ENCODE peak calls at places on chromosomes 7 and 10, in four cellular contexts. K, A, S and G are unnamed samples.

GRCh38 chr10:361203-362135 is 226.2 kb downstream of the ZMYND11 start:
- ATAC-seq in K (no peak), A (no peak), S (no peak), G (peak)

GRCh38 chr10:25304606-25305005 is 129.8 kb downstream of the GPR158 start:
- ATAC-seq in K (no peak), A (no peak), S (no peak), G (no peak)

GRCh38 chr7:52463341-52463740 is 572.1 kb upstream of the POM121L12 start:
- ATAC-seq in K (no peak), A (no peak), S (no peak), G (no peak)

GRCh38 chr7:23254051-23254681 is 7.6 kb downstream of the GPNMB start:
- ATAC-seq in K (no peak), A (no peak), S (no peak), G (no peak)

GRCh38 chr10:89189211-89189734 is 17.8 kb downstream of the CH25H start:
- ATAC-seq in K (no peak), A (no peak), S (no peak), G (no peak)

GRCh38 chr7:129053938-129054437 is 923 bp downstream of the TNPO3 start:
- ATAC-seq in K (no peak), A (no peak), S (no peak), G (no peak)

GRCh38 chr7:55303220-55303619 is 61.9 kb upstream of the LANCL2 start:
- ATAC-seq in K (no peak), A (no peak), S (no peak), G (no peak)

GRCh38 chr10:33216661-33217427 is 117.6 kb downstream of the NRP1 start:
- ATAC-seq in K (no peak), A (peak), S (no peak), G (no peak)

GRCh38 chr7:90749262-90749661 is 153.1 kb downstream of the CDK14 start:
- ATAC-seq in K (no peak), A (no peak), S (no peak), G (no peak)

DNA sequence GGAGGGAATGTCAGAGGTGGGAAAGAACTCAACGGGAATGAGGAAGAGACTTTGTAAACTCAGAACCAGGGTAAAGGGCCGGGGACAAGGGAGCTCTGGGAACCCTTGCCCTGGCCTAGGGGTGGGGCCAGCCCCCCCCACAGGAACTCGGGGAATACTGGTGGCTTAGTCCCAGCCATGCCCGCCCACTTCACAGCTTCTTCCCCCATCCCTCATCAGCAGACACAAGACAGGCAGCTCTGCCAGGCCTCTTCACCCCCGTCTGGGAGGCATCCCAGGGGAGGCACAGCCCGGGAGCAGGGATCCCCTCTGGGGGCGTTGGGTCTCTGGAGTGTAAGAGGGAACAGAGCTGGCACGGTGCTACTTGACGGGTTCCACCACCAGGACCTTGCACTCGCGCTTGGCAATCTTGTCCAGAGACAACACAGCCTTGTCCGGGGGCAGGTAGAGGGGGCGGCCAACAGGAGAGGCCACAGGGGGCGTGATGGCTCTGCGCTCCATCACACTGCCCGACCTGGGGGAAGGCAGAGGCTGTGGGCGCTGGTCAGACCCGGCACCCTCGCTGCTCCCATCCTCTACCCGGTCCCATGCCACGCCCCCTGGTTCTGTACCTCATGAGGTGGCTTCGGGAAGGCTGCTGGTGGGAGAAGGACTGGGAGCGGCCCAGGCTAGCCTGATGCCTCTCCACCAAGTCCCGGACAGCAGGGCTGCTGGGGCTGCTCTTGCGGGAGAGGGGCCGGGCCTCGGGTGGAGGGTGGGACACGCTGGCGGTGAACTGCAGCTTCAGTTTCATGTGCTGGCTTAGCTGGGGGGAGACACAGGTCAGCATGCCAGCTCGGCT is 3.7 kb downstream of the TRAPPC14 start:
- ATAC-seq in K (no peak), A (no peak), S (no peak), G (no peak)
- TF ChIP-seq POLR2AphosphoS5 in K (no peak), A (peak), S (no peak), G (no peak)

DNA sequence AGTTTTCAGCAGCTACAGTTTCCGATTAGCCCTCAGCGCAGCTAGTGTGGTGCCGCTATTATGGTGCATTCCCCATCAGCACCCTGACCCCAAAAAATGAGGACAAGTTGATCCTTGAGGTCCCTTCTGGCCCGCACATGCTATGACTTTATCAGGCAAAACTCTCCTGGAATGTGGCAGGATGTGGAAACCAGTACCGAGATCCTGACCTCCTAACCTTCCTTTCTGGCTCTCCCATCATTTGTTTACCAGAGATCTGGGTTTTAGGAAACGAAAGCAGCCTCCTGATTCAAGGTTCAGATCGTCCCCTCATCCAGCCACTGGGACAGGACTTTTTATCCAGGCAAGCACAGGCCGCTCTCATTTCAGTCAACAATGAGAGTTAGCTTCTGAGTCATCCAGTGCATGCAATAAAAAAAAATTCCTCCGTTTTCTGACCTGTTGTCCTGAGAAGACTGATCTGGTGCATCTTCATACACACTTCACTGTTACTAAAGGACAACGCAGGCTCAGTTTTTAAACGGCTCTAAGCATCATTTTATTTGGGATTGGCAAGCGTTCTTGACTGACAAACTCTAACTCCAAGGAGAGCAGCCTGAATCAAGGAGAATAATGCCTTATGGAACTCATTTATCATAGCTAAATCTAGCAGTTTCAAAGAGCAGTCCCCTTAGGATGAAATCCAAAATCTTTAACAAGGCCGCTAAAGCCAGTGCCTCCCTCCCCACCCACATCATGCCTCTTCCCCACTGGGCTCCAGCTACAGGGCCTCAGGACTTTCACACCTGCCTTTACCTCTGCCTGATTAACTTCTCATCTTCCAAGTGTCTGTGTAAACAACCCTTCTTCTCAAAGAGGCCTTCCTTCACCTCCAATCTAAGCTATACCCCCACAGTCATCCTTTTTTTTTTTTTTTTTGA is 17.1 kb downstream of the PDLIM1 start:
- ATAC-seq in K (peak), A (peak), S (peak), G (peak)
- TF ChIP-seq POLR2A in K (no peak), A (no peak), S (no peak), G (no peak)

GRCh38 chr10:119368991-119369869 is 161.9 kb downstream of the GRK5 start:
- ATAC-seq in K (peak), A (no peak), S (no peak), G (no peak)

GRCh38 chr10:119370046-119370770 is 162.8 kb downstream of the GRK5 start:
- ATAC-seq in K (no peak), A (no peak), S (no peak), G (peak)

GRCh38 chr10:119371704-119372663 is 164.6 kb downstream of the GRK5 start:
- ATAC-seq in K (no peak), A (no peak), S (no peak), G (no peak)

GRCh38 chr10:119368581-119368980 is 161.2 kb downstream of the GRK5 start:
- ATAC-seq in K (no peak), A (no peak), S (no peak), G (no peak)

DNA sequence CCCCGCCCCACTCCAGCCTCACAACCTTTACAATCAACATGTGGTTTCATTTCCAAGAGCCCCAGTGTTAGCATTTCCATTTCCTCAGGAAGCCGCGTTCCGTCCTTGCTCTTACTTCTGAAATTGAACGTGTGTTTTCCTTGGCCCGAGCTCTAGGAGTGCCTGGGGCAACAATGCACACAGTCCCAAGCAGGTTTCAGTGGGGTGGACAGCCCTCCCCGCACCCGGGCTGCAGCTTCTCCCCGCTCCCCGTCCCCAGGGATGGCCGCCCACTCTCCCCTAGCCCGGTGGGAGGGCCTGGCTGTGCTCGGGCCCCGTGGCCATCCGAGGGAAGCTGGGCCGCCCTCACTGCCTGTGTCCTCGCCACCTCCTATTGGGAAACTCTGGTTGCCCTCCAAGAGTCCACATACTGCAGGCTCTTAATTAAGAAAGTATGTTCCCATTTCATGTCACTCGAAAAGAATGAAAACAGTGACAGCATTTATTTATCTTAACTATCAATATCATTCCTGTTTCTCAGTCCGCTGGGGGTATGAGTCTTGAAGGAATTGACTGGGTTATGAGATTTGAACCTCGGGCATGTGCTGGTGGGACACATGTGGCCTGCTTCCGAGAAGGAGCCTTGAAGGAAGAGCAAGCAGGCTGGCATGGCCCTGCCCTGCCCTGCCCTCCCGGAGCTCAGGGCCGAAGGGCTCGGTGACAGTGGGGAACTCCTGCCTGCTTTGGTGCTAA is 163.8 kb downstream of the GRK5 start:
- ATAC-seq in K (no peak), A (no peak), S (peak), G (peak)
- H3K27ac ChIP-seq in K (no peak), A (no peak), S (peak), G (peak)

DNA sequence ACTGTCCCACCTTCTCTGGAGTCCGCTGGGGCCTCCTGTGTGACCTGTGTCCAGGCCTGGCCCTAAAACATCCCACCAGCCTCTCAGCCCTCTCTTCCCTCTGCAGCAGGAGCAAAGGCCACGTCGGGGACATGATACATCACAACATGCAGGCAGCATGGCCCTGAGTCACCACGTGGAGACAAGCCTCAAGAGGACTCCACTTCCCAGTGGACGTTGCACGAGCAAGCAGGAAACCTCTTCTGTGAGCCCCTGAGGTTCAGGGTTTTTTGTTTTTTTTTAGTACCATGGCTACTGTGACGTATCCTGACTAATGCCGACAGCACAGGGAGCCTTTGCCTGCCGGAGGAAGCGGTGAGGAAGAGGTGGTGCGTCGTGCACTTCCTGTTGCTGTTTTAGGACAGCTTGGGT is 165.9 kb downstream of the DNAJB6 start:
- ATAC-seq in K (peak), A (no peak), S (no peak), G (peak)
- TF ChIP-seq POLR2AphosphoS5 in K (no peak), A (no peak), S (peak), G (no peak)

GRCh38 chr10:44982496-44982895 is 3.9 kb upstream of the DEPP1 start:
- ATAC-seq in K (no peak), A (no peak), S (no peak), G (no peak)

GRCh38 chr10:44983066-44983894 is 4.7 kb upstream of the DEPP1 start:
- ATAC-seq in K (no peak), A (no peak), S (no peak), G (no peak)

GRCh38 chr10:44982114-44982460 is 3.5 kb upstream of the DEPP1 start:
- ATAC-seq in K (no peak), A (no peak), S (no peak), G (no peak)

GRCh38 chr10:44980309-44981171 is 1.9 kb upstream of the DEPP1 start:
- ATAC-seq in K (peak), A (no peak), S (no peak), G (no peak)

GRCh38 chr10:44981172-44982113 is 2.8 kb upstream of the DEPP1 start:
- ATAC-seq in K (peak), A (peak), S (no peak), G (peak)
- TF ChIP-seq POLR2A in K (no peak), A (no peak), S (no peak), G (no peak)